ENCODE peak calls at places on chromosome 20, in eight cellular contexts. One of them, this sample, is unnamed.

GRCh38 chr20:32112862-32113261 is 3.3 kb downstream of the TM9SF4 start:
- DNase-seq in astrocyte of the spinal cord: no peak
- DNase-seq in adipocyte: no peak
- DNase-seq in ecto neural progenitor cell: no peak
- DNase-seq in GM19239: no peak
- DNase-seq in activated CD4-positive, alpha-beta T cell treated with anti-CD3 and anti-CD28 coated beads, Interleukin-2, amount 50 U/mL, for 1 hour: no peak
- DNase-seq in ovary: no peak
- DNase-seq in anterior cingulate cortex: no peak
- DNase-seq in this sample: no peak

GRCh38 chr20:53381568-53382262 is 211.9 kb downstream of the ZNF217 start:
- DNase-seq in adipocyte: no peak
- DNase-seq in ecto neural progenitor cell: no peak
- DNase-seq in anterior cingulate cortex: no peak
- DNase-seq in GM19239: no peak
- DNase-seq in activated CD4-positive, alpha-beta T cell treated with anti-CD3 and anti-CD28 coated beads, Interleukin-2, amount 50 U/mL, for 1 hour: no peak
- DNase-seq in astrocyte of the spinal cord: no peak
- DNase-seq in ovary: no peak
- DNase-seq in this sample: no peak

GRCh38 chr20:37931153-37931922 is 28.4 kb downstream of the VSTM2L start:
- DNase-seq in anterior cingulate cortex: no peak
- DNase-seq in ecto neural progenitor cell: no peak
- DNase-seq in GM19239: no peak
- DNase-seq in ovary: no peak
- DNase-seq in adipocyte: no peak
- DNase-seq in activated CD4-positive, alpha-beta T cell treated with anti-CD3 and anti-CD28 coated beads, Interleukin-2, amount 50 U/mL, for 1 hour: no peak
- DNase-seq in astrocyte of the spinal cord: no peak
- DNase-seq in this sample: no peak

GRCh38 chr20:36919715-36920333 is 31.7 kb downstream of the SAMHD1 start:
- DNase-seq in ecto neural progenitor cell: no peak
- DNase-seq in ovary: no peak
- DNase-seq in adipocyte: peak; percentile 87
- DNase-seq in astrocyte of the spinal cord: peak; percentile 62
- DNase-seq in activated CD4-positive, alpha-beta T cell treated with anti-CD3 and anti-CD28 coated beads, Interleukin-2, amount 50 U/mL, for 1 hour: no peak
- DNase-seq in anterior cingulate cortex: no peak
- DNase-seq in GM19239: peak; percentile 42
- DNase-seq in this sample: no peak

GRCh38 chr20:47380481-47380880 is 24.0 kb upstream of the ZMYND8 start:
- DNase-seq in anterior cingulate cortex: no peak
- DNase-seq in ovary: no peak
- DNase-seq in GM19239: no peak
- DNase-seq in activated CD4-positive, alpha-beta T cell treated with anti-CD3 and anti-CD28 coated beads, Interleukin-2, amount 50 U/mL, for 1 hour: no peak
- DNase-seq in adipocyte: no peak
- DNase-seq in ecto neural progenitor cell: no peak
- DNase-seq in astrocyte of the spinal cord: no peak
- DNase-seq in this sample: no peak

GRCh38 chr20:56687061-56687460 is 58.0 kb downstream of the TFAP2C start:
- DNase-seq in anterior cingulate cortex: no peak
- DNase-seq in ecto neural progenitor cell: no peak
- DNase-seq in ovary: no peak
- DNase-seq in adipocyte: no peak
- DNase-seq in GM19239: no peak
- DNase-seq in activated CD4-positive, alpha-beta T cell treated with anti-CD3 and anti-CD28 coated beads, Interleukin-2, amount 50 U/mL, for 1 hour: no peak
- DNase-seq in astrocyte of the spinal cord: no peak
- DNase-seq in this sample: no peak

GRCh38 chr20:9966966-9967365 is 67.8 kb upstream of the ANKEF1 start:
- DNase-seq in GM19239: no peak
- DNase-seq in ovary: no peak
- DNase-seq in astrocyte of the spinal cord: no peak
- DNase-seq in ecto neural progenitor cell: no peak
- DNase-seq in activated CD4-positive, alpha-beta T cell treated with anti-CD3 and anti-CD28 coated beads, Interleukin-2, amount 50 U/mL, for 1 hour: no peak
- DNase-seq in adipocyte: peak; percentile 38
- DNase-seq in anterior cingulate cortex: no peak
- DNase-seq in this sample: no peak

GRCh38 chr20:32971703-32972161 is 32.5 kb downstream of the SUN5 start:
- DNase-seq in ovary: no peak
- DNase-seq in astrocyte of the spinal cord: no peak
- DNase-seq in ecto neural progenitor cell: peak; percentile 49
- DNase-seq in anterior cingulate cortex: no peak
- DNase-seq in adipocyte: no peak
- DNase-seq in activated CD4-positive, alpha-beta T cell treated with anti-CD3 and anti-CD28 coated beads, Interleukin-2, amount 50 U/mL, for 1 hour: no peak
- DNase-seq in GM19239: no peak
- DNase-seq in this sample: no peak

GRCh38 chr20:48242623-48243022 is 457.3 kb upstream of the SULF2 start:
- DNase-seq in activated CD4-positive, alpha-beta T cell treated with anti-CD3 and anti-CD28 coated beads, Interleukin-2, amount 50 U/mL, for 1 hour: no peak
- DNase-seq in GM19239: no peak
- DNase-seq in adipocyte: no peak
- DNase-seq in ecto neural progenitor cell: no peak
- DNase-seq in astrocyte of the spinal cord: no peak
- DNase-seq in ovary: no peak
- DNase-seq in anterior cingulate cortex: no peak
- DNase-seq in this sample: no peak

GRCh38 chr20:63441777-63442493 is 30.5 kb downstream of the KCNQ2 start:
- DNase-seq in activated CD4-positive, alpha-beta T cell treated with anti-CD3 and anti-CD28 coated beads, Interleukin-2, amount 50 U/mL, for 1 hour: peak; percentile 63
- DNase-seq in astrocyte of the spinal cord: no peak
- DNase-seq in GM19239: peak; percentile 72
- DNase-seq in adipocyte: peak; percentile 52
- DNase-seq in anterior cingulate cortex: no peak
- DNase-seq in ecto neural progenitor cell: peak; percentile 65
- DNase-seq in ovary: no peak
- DNase-seq in this sample: peak; percentile 19

GRCh38 chr20:4844325-4844724 is 122.6 kb downstream of the PRND start:
- DNase-seq in ecto neural progenitor cell: no peak
- DNase-seq in adipocyte: no peak
- DNase-seq in activated CD4-positive, alpha-beta T cell treated with anti-CD3 and anti-CD28 coated beads, Interleukin-2, amount 50 U/mL, for 1 hour: no peak
- DNase-seq in ovary: no peak
- DNase-seq in GM19239: no peak
- DNase-seq in astrocyte of the spinal cord: no peak
- DNase-seq in anterior cingulate cortex: no peak
- DNase-seq in this sample: no peak

This sample was measured in T-helper 22 cell.